ENCODE peak calls at places on chromosomes 11 and 22, in four cellular contexts. I is IMR-90, K is H9, P is H1. U is an unnamed sample.

GRCh38 chr11:67820079-67820478 is 145.7 kb upstream of the ALDH3B2 start:
- DNase-seq in P (no peak), I (no peak), K (no peak), U (no peak)

GRCh38 chr11:78438298-78438975 is 20.8 kb upstream of the GAB2 start:
- DNase-seq in P (no peak), I (no peak), K (no peak), U (no peak)

GRCh38 chr11:66920978-66921784 is 37.0 kb downstream of the PC start:
- DNase-seq in P (no peak), I (no peak), K (no peak), U (no peak)

GRCh38 chr22:29773233-29773632 is 6.1 kb downstream of the UQCR10 start:
- DNase-seq in P (peak), K (no peak), I (peak), U (peak)

GRCh38 chr22:33006220-33006954 is 51.8 kb downstream of the SYN3 start:
- DNase-seq in K (no peak), P (no peak), I (no peak), U (no peak)

GRCh38 chr22:43260346-43260745 is 73.4 kb upstream of the TTLL12 start:
- DNase-seq in I (no peak), P (no peak), K (peak), U (peak)

GRCh38 chr11:78870655-78871054 is 296.0 kb upstream of the NARS2 start:
- DNase-seq in I (no peak), K (no peak), P (no peak), U (no peak)

GRCh38 chr11:40274017-40274416 is 1185.4 kb downstream of the LRRC4C start:
- DNase-seq in I (peak), K (no peak), P (no peak), U (no peak)

GRCh38 chr11:122113836-122114235 is 2.2 kb downstream of the BLID start:
- DNase-seq in I (peak), K (no peak), P (no peak), U (no peak)

GRCh38 chr11:93686226-93686625 is 24.7 kb downstream of the CEP295 start:
- DNase-seq in K (no peak), P (no peak), I (no peak), U (no peak)

GRCh38 chr11:71244116-71244815 is 8.1 kb downstream of the SHANK2 start:
- DNase-seq in I (peak), P (no peak), K (no peak), U (no peak)

GRCh38 chr11:46438211-46438610 is 46.6 kb upstream of the CHRM4 start:
- DNase-seq in P (no peak), I (no peak), K (no peak), U (peak)

GRCh38 chr11:44309483-44310197 is at the start of gene ALX4:
- DNase-seq in K (peak), I (no peak), P (no peak), U (peak)

GRCh38 chr11:128517457-128518230 is 69.7 kb downstream of the ETS1 start:
- DNase-seq in K (no peak), I (no peak), P (no peak), U (no peak)

GRCh38 chr11:33651555-33651954 is 49.1 kb downstream of the C11orf91 start:
- DNase-seq in I (no peak), K (no peak), P (no peak), U (no peak)

GRCh38 chr11:7332451-7332850 is 80.7 kb downstream of the SYT9 start:
- DNase-seq in I (no peak), P (no peak), K (no peak), U (no peak)

GRCh38 chr11:29641201-29641600 is 375.6 kb downstream of the KCNA4 start:
- DNase-seq in I (no peak), P (no peak), K (no peak), U (no peak)

GRCh38 chr11:130485983-130486970 is 37.8 kb downstream of the ADAMTS15 start:
- DNase-seq in P (no peak), I (no peak), K (no peak), U (no peak)

GRCh38 chr11:46127150-46127638 is 5.9 kb upstream of the PHF21A start:
- DNase-seq in P (no peak), K (no peak), I (peak), U (peak)

GRCh38 chr22:17565986-17566687 is 2.8 kb downstream of the SLC25A18 start:
- DNase-seq in P (no peak), I (no peak), K (no peak), U (no peak)

GRCh38 chr11:33724644-33725035 is 11.6 kb downstream of the CD59 start:
- DNase-seq in K (no peak), I (peak), P (no peak), U (no peak)

GRCh38 chr11:34756591-34756990 is 135.7 kb downstream of the EHF start:
- DNase-seq in K (no peak), I (no peak), P (no peak), U (no peak)

GRCh38 chr22:49352361-49353169 is 475.1 kb downstream of the BRD1 start:
- DNase-seq in P (no peak), K (peak), I (no peak), U (no peak)

GRCh38 chr11:2096001-2096918 is 42.9 kb downstream of the IGF2 start:
- DNase-seq in P (no peak), K (no peak), I (peak), U (no peak)

GRCh38 chr11:96055706-96056387 is 131.9 kb upstream of the MTMR2 start:
- DNase-seq in K (no peak), I (peak), P (no peak), U (peak)

GRCh38 chr11:116173506-116173905 is 599.3 kb downstream of the BUD13 start:
- DNase-seq in P (no peak), K (no peak), I (no peak), U (no peak)

GRCh38 chr22:21980547-21980946 is 2.0 kb downstream of the TOP3B start:
- DNase-seq in K (no peak), I (no peak), P (no peak), U (no peak)

GRCh38 chr22:21984793-21985192 is 2.2 kb upstream of the TOP3B start:
- DNase-seq in I (peak), K (peak), P (peak), U (peak)

GRCh38 chr22:21985214-21985613 is 2.6 kb upstream of the TOP3B start:
- DNase-seq in K (no peak), I (no peak), P (no peak), U (no peak)

GRCh38 chr22:21981874-21982273 is 713 bp downstream of the TOP3B start:
- DNase-seq in K (no peak), I (no peak), P (no peak), U (no peak)

DNA sequence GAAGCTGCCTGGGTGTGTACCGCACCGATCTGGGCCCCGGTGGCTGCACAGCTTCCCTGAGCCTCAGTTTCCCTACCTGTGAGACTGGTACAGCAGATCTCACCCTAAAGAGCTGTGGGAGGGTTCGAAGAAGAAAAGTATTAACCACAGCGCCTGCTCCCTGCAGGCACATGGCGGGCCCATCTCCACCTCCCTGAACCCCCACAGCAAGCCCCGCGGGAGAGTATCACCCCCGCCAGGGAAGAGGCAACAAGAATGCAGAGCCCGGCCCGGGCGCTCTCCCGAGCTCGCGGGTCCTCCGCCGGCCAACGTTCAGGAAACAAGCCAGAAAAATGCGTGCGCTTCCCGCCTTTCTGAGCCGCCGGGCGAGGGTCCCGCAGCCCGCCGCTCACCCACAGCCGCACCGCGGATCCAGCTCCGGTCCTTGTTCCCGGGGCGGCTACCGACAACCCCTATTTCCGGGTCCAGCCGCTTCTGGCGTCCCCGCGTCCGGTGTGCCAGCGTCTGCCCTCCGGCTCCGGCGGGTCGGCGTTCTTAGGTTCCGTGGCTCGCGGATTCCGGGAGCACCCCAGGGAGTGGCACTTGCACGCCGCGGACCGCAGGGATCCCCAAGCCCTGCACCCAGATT is at the start of gene TOP3B:
- DNase-seq in P (no peak), I (peak), K (peak), U (peak)
- H4K8ac ChIP-seq in P (peak), I (peak), K (no peak), U (no peak)

DNA sequence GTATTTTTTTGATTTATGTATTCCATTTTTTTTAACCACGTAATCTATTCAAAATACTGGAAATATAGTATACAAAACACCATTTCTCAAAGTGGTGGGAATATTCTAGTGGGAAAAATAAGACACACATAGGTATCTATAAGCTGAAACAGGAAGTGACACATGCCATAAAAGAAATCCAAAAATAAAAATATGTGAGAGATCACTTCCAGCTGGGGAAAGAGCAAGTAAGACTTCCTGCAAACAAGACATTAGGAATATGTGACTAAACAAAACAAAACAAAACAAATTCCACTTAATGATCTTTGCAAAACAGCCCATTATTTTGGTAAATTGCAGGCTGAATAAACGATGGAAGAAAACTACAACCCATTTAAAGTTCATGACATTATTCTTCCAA is 107.3 kb upstream of the CEP126 start:
- DNase-seq in P (no peak), K (no peak), I (no peak), U (no peak)
- H2AK5ac ChIP-seq in P (no peak), K (no peak), I (no peak), U (no peak)

GRCh38 chr11:16896716-16897115 is 117.5 kb downstream of the PLEKHA7 start:
- DNase-seq in K (no peak), I (no peak), P (no peak), U (no peak)
- H4K5ac ChIP-seq in K (no peak), I (no peak), P (no peak), U (no peak)

DNA sequence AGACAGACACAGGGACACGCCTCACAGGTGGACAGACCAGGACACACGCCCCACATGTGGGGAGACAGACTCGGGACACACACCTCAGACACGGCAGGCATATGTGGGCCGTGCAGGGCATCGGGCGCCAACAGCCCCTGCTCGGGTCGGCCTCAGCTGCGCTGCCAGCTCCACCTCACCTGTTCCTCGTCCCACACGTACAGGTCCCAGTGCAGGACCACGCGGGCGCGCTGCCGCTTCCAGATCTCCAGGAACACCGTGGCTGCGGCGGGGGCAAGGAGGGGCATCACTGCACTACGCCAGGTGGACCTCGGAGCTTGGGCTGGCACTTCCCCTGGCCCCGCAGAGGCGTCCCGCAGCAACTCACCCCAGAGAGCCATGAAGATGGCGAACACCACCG is 12.4 kb downstream of the ANO9 start:
- DNase-seq in P (no peak), I (no peak), K (no peak), U (no peak)
- H4K8ac ChIP-seq in P (no peak), I (no peak), K (no peak), U (no peak)

DNA sequence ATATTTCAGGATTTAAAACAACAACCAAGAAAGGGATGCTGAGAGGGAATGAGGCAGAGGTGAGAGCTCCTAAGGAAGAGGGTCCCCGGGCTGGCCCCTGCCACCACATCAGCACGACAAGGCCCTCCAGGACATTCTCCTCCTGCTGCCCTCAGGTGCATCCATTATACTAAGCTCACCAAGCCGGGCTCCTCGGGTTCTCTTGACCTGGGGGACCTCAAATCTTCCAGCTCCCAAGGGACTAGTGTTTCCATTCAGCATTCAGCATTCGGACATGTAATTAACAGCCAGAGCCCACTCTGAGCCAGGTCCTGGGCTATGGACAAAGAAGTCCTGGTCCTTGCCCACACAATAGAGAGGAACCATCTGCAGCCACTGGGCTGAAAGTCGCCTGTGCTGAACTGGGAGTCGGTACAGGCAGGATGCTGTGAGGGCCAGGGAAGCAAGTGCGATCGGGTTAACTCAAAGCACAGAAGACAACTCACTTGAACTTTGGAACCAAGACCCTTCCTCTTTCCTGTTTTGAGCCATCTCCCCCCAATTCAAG is 29.3 kb upstream of the OAF start:
- DNase-seq in K (no peak), I (no peak), P (no peak), U (no peak)
- H2AK5ac ChIP-seq in K (no peak), I (no peak), P (no peak), U (no peak)

GRCh38 chr11:6284250-6284649 is 24.6 kb downstream of the CCKBR start:
- DNase-seq in P (no peak), K (no peak), I (no peak), U (no peak)

GRCh38 chr11:6283453-6284023 is 23.9 kb downstream of the CCKBR start:
- DNase-seq in P (no peak), K (no peak), I (no peak), U (no peak)

GRCh38 chr11:6285019-6285418 is 25.4 kb downstream of the CCKBR start:
- DNase-seq in P (no peak), I (no peak), K (no peak), U (no peak)
- H4K5ac ChIP-seq in P (no peak), I (no peak), K (no peak), U (no peak)

DNA sequence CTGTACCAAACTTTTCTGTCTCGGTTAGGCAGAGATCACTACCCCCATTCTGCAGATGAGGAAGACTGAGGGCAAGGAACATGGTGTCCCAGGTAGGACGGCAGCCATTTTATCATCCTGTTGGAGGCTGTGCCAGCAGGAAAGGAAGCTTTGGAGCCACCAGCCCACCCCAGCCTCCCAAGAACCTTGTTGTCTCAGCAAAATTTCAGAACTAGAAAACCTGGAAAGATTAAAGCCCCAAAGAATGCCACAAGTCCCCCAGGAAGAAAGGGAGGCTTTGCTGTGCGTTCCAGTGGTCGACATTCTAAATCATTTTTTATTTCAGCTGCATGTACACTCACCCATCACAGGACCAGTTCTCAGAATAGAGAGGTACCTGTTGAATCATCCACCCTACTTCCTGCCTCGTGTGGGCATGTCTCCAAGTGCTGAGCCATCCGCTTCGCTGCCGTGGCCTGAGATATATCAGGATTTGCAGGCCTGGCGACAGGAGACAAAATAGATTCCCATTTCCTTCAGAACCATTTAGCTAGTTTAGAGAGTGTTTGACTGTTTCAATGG is 12.9 kb upstream of the EIF3D start:
- DNase-seq in K (no peak), I (peak), P (no peak), U (no peak)
- H4K8ac ChIP-seq in K (no peak), I (peak), P (no peak), U (no peak)

GRCh38 chr22:46594947-46595298 is 25.3 kb upstream of the GRAMD4 start:
- DNase-seq in I (no peak), P (no peak), K (no peak), U (no peak)

GRCh38 chr22:46596032-46596441 is 24.1 kb upstream of the GRAMD4 start:
- DNase-seq in K (no peak), I (no peak), P (no peak), U (no peak)

GRCh38 chr22:46598224-46598623 is 22.0 kb upstream of the GRAMD4 start:
- DNase-seq in K (no peak), I (no peak), P (no peak), U (no peak)

GRCh38 chr22:46595545-46595944 is 24.6 kb upstream of the GRAMD4 start:
- DNase-seq in P (no peak), I (no peak), K (no peak), U (no peak)

GRCh38 chr22:46596819-46597218 is 23.4 kb upstream of the GRAMD4 start:
- DNase-seq in I (no peak), K (peak), P (no peak), U (peak)
- H2AK5ac ChIP-seq in I (no peak), K (no peak), P (no peak), U (no peak)

U was measured in mesendoderm.